ENCODE peak calls at places on chromosome 19, in seven cellular contexts. One of them, this sample, is unnamed.

GRCh38 chr19:23052349-23052748 is 49.4 kb upstream of the ZNF728 start:
- DNase-seq in lung: no peak
- DNase-seq in cardiac fibroblast: no peak
- DNase-seq in A549: no peak
- DNase-seq in BE2C: no peak
- DNase-seq in stomach: no peak
- DNase-seq in lower leg skin: no peak
- DNase-seq in this sample: no peak

GRCh38 chr19:12801466-12802266 is at the start of the genes PRDX2 and THSD8:
- DNase-seq in lung: peak
- DNase-seq in cardiac fibroblast: peak
- DNase-seq in A549: no peak
- DNase-seq in BE2C: peak
- DNase-seq in stomach: peak
- DNase-seq in lower leg skin: peak
- DNase-seq in this sample: peak

GRCh38 chr19:33296473-33297060 is 5.8 kb downstream of the CEBPA start:
- DNase-seq in lung: no peak
- DNase-seq in cardiac fibroblast: no peak
- DNase-seq in A549: no peak
- DNase-seq in BE2C: no peak
- DNase-seq in stomach: no peak
- DNase-seq in lower leg skin: no peak
- DNase-seq in this sample: no peak

GRCh38 chr19:6425732-6426686 is 1.4 kb upstream of the KHSRP start:
- DNase-seq in lung: no peak
- DNase-seq in cardiac fibroblast: no peak
- DNase-seq in A549: no peak
- DNase-seq in BE2C: no peak
- DNase-seq in stomach: no peak
- DNase-seq in lower leg skin: peak
- DNase-seq in this sample: peak

GRCh38 chr19:6491802-6492592 is 10.1 kb downstream of the TUBB4A start:
- DNase-seq in lung: no peak
- DNase-seq in cardiac fibroblast: no peak
- DNase-seq in A549: no peak
- DNase-seq in BE2C: no peak
- DNase-seq in stomach: no peak
- DNase-seq in lower leg skin: no peak
- DNase-seq in this sample: peak

GRCh38 chr19:40717880-40718773 is 1.2 kb downstream of the ITPKC start:
- DNase-seq in lung: peak
- DNase-seq in cardiac fibroblast: peak
- DNase-seq in A549: peak
- DNase-seq in BE2C: no peak
- DNase-seq in stomach: no peak
- DNase-seq in lower leg skin: peak
- DNase-seq in this sample: no peak

GRCh38 chr19:44741258-44741731 is 7.2 kb upstream of the BCL3 start:
- DNase-seq in lung: no peak
- DNase-seq in cardiac fibroblast: peak
- DNase-seq in A549: peak
- DNase-seq in BE2C: no peak
- DNase-seq in stomach: no peak
- DNase-seq in lower leg skin: no peak
- DNase-seq in this sample: no peak

GRCh38 chr19:9498183-9498902 is at the start of gene ZNF560:
- DNase-seq in lung: no peak
- DNase-seq in cardiac fibroblast: peak
- DNase-seq in A549: no peak
- DNase-seq in BE2C: peak
- DNase-seq in stomach: no peak
- DNase-seq in lower leg skin: no peak
- DNase-seq in this sample: no peak

GRCh38 chr19:56253737-56254136 is 18.8 kb upstream of the EDDM13 start:
- DNase-seq in lung: no peak
- DNase-seq in cardiac fibroblast: peak
- DNase-seq in A549: peak
- DNase-seq in BE2C: no peak
- DNase-seq in stomach: no peak
- DNase-seq in lower leg skin: no peak
- DNase-seq in this sample: peak

GRCh38 chr19:53818756-53819155 is 5.4 kb downstream of the NLRP12 start:
- DNase-seq in lung: no peak
- DNase-seq in cardiac fibroblast: no peak
- DNase-seq in A549: no peak
- DNase-seq in BE2C: no peak
- DNase-seq in stomach: no peak
- DNase-seq in lower leg skin: no peak
- DNase-seq in this sample: no peak

GRCh38 chr19:4416268-4416667 is 13.8 kb downstream of the CHAF1A start:
- DNase-seq in lung: no peak
- DNase-seq in cardiac fibroblast: no peak
- DNase-seq in A549: no peak
- DNase-seq in BE2C: no peak
- DNase-seq in stomach: no peak
- DNase-seq in lower leg skin: no peak
- DNase-seq in this sample: no peak

GRCh38 chr19:7333198-7334118 is 15.3 kb upstream of the ARHGEF18 start:
- DNase-seq in lung: no peak
- DNase-seq in cardiac fibroblast: peak
- DNase-seq in A549: no peak
- DNase-seq in BE2C: no peak
- DNase-seq in stomach: no peak
- DNase-seq in lower leg skin: no peak
- DNase-seq in this sample: peak

GRCh38 chr19:3471954-3472655 is 8.2 kb downstream of the SMIM24 start:
- DNase-seq in lung: no peak
- DNase-seq in cardiac fibroblast: peak
- DNase-seq in A549: no peak
- DNase-seq in BE2C: peak
- DNase-seq in stomach: peak
- DNase-seq in lower leg skin: no peak
- DNase-seq in this sample: no peak

GRCh38 chr19:28118235-28118634 is 1094.7 kb downstream of the UQCRFS1 start:
- DNase-seq in lung: no peak
- DNase-seq in cardiac fibroblast: no peak
- DNase-seq in A549: no peak
- DNase-seq in BE2C: no peak
- DNase-seq in stomach: no peak
- DNase-seq in lower leg skin: no peak
- DNase-seq in this sample: no peak

GRCh38 chr19:44050740-44051653 is 839 bp upstream of the ZNF223 start:
- DNase-seq in lung: no peak
- DNase-seq in cardiac fibroblast: no peak
- DNase-seq in A549: peak
- DNase-seq in BE2C: no peak
- DNase-seq in stomach: peak
- DNase-seq in lower leg skin: no peak
- DNase-seq in this sample: no peak

GRCh38 chr19:15831626-15832025 is 16.2 kb upstream of the OR10H1 start:
- DNase-seq in lung: no peak
- DNase-seq in cardiac fibroblast: no peak
- DNase-seq in A549: no peak
- DNase-seq in BE2C: no peak
- DNase-seq in stomach: no peak
- DNase-seq in lower leg skin: no peak
- DNase-seq in this sample: no peak

GRCh38 chr19:17322854-17323253 is 11.8 kb downstream of the ANO8 start:
- DNase-seq in lung: no peak
- DNase-seq in cardiac fibroblast: no peak
- DNase-seq in A549: no peak
- DNase-seq in BE2C: no peak
- DNase-seq in stomach: no peak
- DNase-seq in lower leg skin: no peak
- DNase-seq in this sample: no peak

GRCh38 chr19:47422417-47423163 is 3.3 kb upstream of the MEIS3 start:
- DNase-seq in lung: no peak
- DNase-seq in cardiac fibroblast: no peak
- DNase-seq in A549: no peak
- DNase-seq in BE2C: no peak
- DNase-seq in stomach: no peak
- DNase-seq in lower leg skin: no peak
- DNase-seq in this sample: no peak
- TF ChIP-seq CTCF in lung: no peak
- TF ChIP-seq CTCF in cardiac fibroblast: no peak
- TF ChIP-seq CTCF in A549: no peak
- TF ChIP-seq CTCF in BE2C: no peak
- TF ChIP-seq CTCF in stomach: no peak
- TF ChIP-seq CTCF in lower leg skin: no peak
- TF ChIP-seq CTCF in this sample: no peak

DNA sequence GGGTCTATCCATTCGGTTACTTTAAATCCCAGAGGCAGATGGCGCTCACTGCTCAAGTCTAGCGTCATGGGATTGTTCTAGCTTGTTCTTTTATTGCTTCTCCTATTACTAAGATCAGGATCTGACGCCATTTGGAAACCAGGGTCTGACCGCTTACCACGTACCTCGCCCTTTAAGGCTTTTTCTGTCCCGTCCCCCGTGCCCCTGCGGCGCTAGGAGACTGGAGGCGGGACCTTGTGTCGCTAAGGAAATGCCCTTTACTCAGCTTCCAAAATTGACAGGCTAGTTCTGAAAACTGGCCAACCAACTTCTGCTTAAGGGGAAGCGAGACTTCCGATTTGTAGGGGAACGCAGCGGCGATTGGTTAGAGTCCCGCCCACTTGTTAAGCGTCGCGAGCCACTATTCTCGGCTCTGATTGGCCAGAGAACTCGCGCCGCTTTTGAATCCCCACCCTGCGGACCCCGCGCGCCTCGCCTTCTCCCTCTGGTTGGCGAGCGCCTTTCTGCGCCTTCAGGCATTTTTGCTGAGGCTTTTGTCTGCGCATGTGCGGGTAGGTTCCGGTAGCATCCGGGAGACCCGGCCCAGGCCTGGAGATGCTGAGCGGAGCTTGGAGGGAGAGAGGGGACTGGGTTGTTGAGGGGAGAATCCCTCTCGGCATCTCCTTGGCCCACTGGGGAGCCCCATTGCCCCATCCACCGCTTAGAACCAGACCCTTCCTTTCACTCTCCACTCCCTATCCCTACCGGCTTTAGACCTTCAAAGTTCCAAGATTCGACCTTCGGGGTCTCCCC is 3.9 kb upstream of the C19orf84 start:
- DNase-seq in lung: peak
- DNase-seq in cardiac fibroblast: peak
- DNase-seq in A549: peak
- DNase-seq in BE2C: peak
- DNase-seq in stomach: peak
- DNase-seq in lower leg skin: peak
- DNase-seq in this sample: peak
- TF ChIP-seq CTCF in lung: no peak
- TF ChIP-seq CTCF in cardiac fibroblast: peak
- TF ChIP-seq CTCF in A549: no peak
- TF ChIP-seq CTCF in BE2C: no peak
- TF ChIP-seq CTCF in stomach: no peak
- TF ChIP-seq CTCF in lower leg skin: no peak
- TF ChIP-seq CTCF in this sample: no peak

GRCh38 chr19:29119582-29119981 is 93.4 kb downstream of the UQCRFS1 start:
- DNase-seq in lung: no peak
- DNase-seq in cardiac fibroblast: peak
- DNase-seq in A549: no peak
- DNase-seq in BE2C: no peak
- DNase-seq in stomach: no peak
- DNase-seq in lower leg skin: no peak
- DNase-seq in this sample: no peak
- TF ChIP-seq CTCF in lung: no peak
- TF ChIP-seq CTCF in cardiac fibroblast: no peak
- TF ChIP-seq CTCF in A549: no peak
- TF ChIP-seq CTCF in BE2C: no peak
- TF ChIP-seq CTCF in stomach: no peak
- TF ChIP-seq CTCF in lower leg skin: no peak
- TF ChIP-seq CTCF in this sample: no peak

DNA sequence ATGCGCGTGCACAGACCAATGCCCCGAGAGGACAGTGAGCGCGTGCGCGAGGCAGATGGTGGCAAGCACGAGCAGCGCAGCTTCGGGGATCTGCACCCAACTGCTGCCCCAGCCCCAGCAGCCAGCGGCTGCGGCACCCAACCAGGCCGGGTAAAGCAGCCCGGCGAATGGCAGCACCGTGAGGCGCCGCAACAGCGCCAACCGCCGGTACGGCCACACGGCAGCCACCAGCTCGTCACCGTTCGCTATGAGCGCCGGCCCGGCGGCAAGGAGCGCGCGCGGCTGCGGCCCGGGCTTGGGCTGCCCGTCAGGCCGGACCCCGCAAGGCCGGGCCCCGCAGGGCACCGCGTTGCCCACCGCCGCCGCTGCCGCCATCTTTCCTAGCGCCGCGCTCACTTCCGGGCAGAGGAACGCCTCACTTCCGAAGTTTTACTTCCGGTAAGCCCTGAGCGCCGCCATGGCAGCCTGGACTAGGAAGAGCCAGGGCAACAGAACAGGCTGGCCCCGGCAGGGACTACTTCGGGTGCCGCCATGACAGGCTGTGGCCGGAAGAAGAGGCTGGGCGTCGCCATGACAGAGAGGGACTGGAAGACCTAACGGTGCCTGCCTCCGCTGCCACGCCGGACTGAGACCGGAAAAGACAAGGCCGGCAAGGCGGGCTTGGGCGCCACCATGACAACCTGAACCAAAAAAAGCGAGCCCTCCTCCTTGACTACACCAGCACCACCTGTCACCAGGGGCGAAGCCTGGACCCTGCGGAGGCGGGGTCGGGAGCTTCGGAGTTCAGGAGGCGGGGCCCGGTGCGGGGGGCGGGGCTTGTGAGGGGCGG is at the start of gene ATP13A1:
- DNase-seq in lung: peak
- DNase-seq in cardiac fibroblast: peak
- DNase-seq in A549: peak
- DNase-seq in BE2C: peak
- DNase-seq in stomach: peak
- DNase-seq in lower leg skin: peak
- DNase-seq in this sample: peak
- TF ChIP-seq CTCF in lung: no peak
- TF ChIP-seq CTCF in cardiac fibroblast: no peak
- TF ChIP-seq CTCF in A549: peak
- TF ChIP-seq CTCF in BE2C: no peak
- TF ChIP-seq CTCF in stomach: no peak
- TF ChIP-seq CTCF in lower leg skin: no peak
- TF ChIP-seq CTCF in this sample: no peak

GRCh38 chr19:37905936-37906867 is at the start of gene WDR87:
- DNase-seq in lung: peak
- DNase-seq in cardiac fibroblast: peak
- DNase-seq in A549: peak
- DNase-seq in BE2C: no peak
- DNase-seq in stomach: peak
- DNase-seq in lower leg skin: peak
- DNase-seq in this sample: peak
- TF ChIP-seq CTCF in lung: no peak
- TF ChIP-seq CTCF in cardiac fibroblast: no peak
- TF ChIP-seq CTCF in A549: peak
- TF ChIP-seq CTCF in BE2C: no peak
- TF ChIP-seq CTCF in stomach: no peak
- TF ChIP-seq CTCF in lower leg skin: no peak
- TF ChIP-seq CTCF in this sample: no peak

DNA sequence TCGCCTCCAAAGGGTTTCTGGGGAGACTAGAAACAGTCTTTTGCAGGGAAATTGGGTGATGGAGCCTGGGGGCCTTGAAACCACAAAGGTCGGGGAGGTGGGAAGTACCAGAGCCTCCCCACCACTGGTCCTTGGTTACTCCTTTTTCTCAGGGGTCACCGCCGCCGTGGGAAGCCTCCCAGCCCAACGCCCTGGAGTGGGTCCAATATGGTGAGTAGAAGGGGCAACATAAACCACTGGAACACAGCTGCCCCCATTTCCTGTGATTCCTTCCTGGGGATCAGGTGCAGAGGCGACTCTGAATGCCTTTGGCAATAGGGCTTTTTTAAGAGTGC is 5.8 kb downstream of the PGLYRP1 start:
- DNase-seq in lung: no peak
- DNase-seq in cardiac fibroblast: no peak
- DNase-seq in A549: no peak
- DNase-seq in BE2C: no peak
- DNase-seq in stomach: no peak
- DNase-seq in lower leg skin: no peak
- DNase-seq in this sample: no peak
- TF ChIP-seq CTCF in lung: no peak
- TF ChIP-seq CTCF in cardiac fibroblast: no peak
- TF ChIP-seq CTCF in A549: no peak
- TF ChIP-seq CTCF in BE2C: peak
- TF ChIP-seq CTCF in stomach: peak
- TF ChIP-seq CTCF in lower leg skin: no peak
- TF ChIP-seq CTCF in this sample: no peak